ENCODE peak calls at places on chromosomes 11 and 22, in four cellular contexts. C, M, U and S are unnamed samples.

GRCh38 chr11:59755701-59756495 is 722 bp downstream of the STX3 start:
- DNase-seq in C (peak), M (no peak), U (peak), S (peak)

GRCh38 chr11:129374993-129375721 is 491 bp upstream of the BARX2 start:
- DNase-seq in C (no peak), M (no peak), U (peak), S (no peak)

GRCh38 chr11:26473216-26474194 is 98.6 kb downstream of the MUC15 start:
- DNase-seq in C (no peak), M (no peak), U (no peak), S (no peak)

GRCh38 chr22:39763276-39763675 is 130.3 kb downstream of the ENTHD1 start:
- DNase-seq in C (no peak), M (no peak), U (no peak), S (no peak)

GRCh38 chr11:60992842-60993409 is 21.4 kb downstream of the CD6 start:
- DNase-seq in C (no peak), M (no peak), U (no peak), S (no peak)

GRCh38 chr11:104694259-104695070 is 203.8 kb downstream of the CASP12 start:
- DNase-seq in C (no peak), M (no peak), U (no peak), S (no peak)

GRCh38 chr11:131598305-131598704 is 227.9 kb downstream of the NTM start:
- DNase-seq in C (no peak), M (no peak), U (no peak), S (no peak)

GRCh38 chr22:24333301-24333700 is 62.7 kb downstream of the SPECC1L start:
- DNase-seq in C (no peak), M (no peak), U (no peak), S (no peak)

GRCh38 chr11:77503006-77503405 is 29.1 kb upstream of the PAK1 start:
- DNase-seq in C (no peak), M (no peak), U (peak), S (no peak)

GRCh38 chr22:20000246-20001081 is 16.2 kb downstream of the ARVCF start:
- DNase-seq in C (no peak), M (no peak), U (peak), S (no peak)

GRCh38 chr11:102546427-102546826 is 15.9 kb upstream of the MMP7 start:
- DNase-seq in C (no peak), M (no peak), U (no peak), S (no peak)

GRCh38 chr11:14544611-14545010 is 24.4 kb upstream of the PSMA1 start:
- DNase-seq in C (no peak), M (peak), U (no peak), S (no peak)

GRCh38 chr22:37633082-37633692 is 6.3 kb upstream of the SH3BP1 start:
- DNase-seq in C (no peak), M (peak), U (no peak), S (no peak)

GRCh38 chr11:107876141-107876540 is 17.6 kb upstream of the SLC35F2 start:
- DNase-seq in C (no peak), M (no peak), U (no peak), S (no peak)

GRCh38 chr22:26990503-26991189 is 333.3 kb downstream of the MIAT start:
- DNase-seq in C (no peak), M (no peak), U (no peak), S (no peak)

GRCh38 chr11:16778286-16778685 is 39.8 kb downstream of the C11orf58 start:
- DNase-seq in C (no peak), M (no peak), U (no peak), S (no peak)

GRCh38 chr22:27748355-27749168 is 53.0 kb downstream of the MN1 start:
- DNase-seq in C (no peak), M (no peak), U (no peak), S (peak)

GRCh38 chr11:119419246-119419645 is 3.7 kb downstream of the THY1 start:
- DNase-seq in C (no peak), M (no peak), U (no peak), S (no peak)

DNA sequence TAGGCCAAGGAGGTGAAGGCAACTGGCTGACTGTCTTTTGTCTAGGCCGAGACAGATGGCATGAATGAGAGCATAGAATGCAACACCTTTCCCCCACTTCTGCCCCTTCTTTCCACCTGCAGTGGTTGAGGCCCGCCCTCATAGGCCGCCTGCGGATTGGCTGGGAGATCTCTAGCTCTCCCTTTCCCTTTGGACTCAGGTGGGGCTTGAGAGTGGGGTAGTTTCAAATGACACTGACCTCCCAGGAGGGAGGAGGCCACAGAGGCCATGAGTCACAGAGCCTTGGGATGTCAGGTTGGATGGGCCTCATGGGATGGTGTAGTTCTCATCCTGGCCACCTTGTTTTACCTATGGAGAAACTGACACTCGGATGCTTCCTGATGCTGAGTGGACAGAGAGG is 9.1 kb downstream of the MICAL2 start:
- DNase-seq in C (no peak), M (no peak), U (no peak), S (no peak)
- TF ChIP-seq POLR2AphosphoS5 in C (no peak), M (no peak), U (no peak), S (no peak)

GRCh38 chr11:122655527-122656072 is at the start of gene UBASH3B:
- DNase-seq in C (peak), M (no peak), U (peak), S (peak)
- TF ChIP-seq POLR2AphosphoS5 in C (peak), M (no peak), U (peak), S (no peak)

DNA sequence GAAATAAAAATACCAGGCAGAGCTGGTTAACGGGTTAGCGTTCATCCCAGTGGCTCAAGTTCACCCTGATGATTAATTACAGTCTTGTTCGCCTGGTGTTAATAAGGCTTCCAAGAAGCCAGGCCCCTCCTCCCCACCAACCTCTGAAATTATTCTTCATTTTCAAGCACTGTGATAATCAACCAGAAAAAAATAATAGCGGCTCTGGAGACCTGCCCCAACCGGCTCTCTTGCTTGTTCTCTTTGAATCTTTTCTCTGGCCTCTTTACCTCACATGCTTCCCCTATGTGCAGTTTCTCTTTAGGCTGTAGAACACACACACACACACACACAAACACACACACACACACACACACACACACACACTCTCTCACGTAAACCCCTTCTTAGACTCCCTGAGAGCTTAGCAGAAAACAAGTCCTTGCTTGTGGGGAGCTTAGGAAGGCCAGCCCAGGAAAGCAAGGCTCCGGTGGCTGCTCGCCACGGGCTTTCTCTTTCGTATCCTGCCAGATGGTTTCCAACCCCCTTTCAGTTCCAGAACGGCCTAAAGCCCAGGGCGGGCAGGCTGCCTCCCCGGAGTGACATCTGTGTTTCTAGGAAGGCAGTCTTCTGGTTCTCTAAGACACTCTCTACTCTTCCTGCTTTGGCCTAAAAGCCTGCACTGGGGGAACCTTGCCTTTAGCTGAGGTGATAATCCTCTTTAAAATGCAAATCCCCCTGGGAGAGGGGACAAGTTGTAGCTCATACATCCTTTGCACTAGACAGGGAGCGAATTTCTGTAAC is 106.4 kb upstream of the SESN3 start:
- DNase-seq in C (no peak), M (peak), U (no peak), S (peak)
- TF ChIP-seq POLR2AphosphoS5 in C (no peak), M (no peak), U (no peak), S (no peak)

DNA sequence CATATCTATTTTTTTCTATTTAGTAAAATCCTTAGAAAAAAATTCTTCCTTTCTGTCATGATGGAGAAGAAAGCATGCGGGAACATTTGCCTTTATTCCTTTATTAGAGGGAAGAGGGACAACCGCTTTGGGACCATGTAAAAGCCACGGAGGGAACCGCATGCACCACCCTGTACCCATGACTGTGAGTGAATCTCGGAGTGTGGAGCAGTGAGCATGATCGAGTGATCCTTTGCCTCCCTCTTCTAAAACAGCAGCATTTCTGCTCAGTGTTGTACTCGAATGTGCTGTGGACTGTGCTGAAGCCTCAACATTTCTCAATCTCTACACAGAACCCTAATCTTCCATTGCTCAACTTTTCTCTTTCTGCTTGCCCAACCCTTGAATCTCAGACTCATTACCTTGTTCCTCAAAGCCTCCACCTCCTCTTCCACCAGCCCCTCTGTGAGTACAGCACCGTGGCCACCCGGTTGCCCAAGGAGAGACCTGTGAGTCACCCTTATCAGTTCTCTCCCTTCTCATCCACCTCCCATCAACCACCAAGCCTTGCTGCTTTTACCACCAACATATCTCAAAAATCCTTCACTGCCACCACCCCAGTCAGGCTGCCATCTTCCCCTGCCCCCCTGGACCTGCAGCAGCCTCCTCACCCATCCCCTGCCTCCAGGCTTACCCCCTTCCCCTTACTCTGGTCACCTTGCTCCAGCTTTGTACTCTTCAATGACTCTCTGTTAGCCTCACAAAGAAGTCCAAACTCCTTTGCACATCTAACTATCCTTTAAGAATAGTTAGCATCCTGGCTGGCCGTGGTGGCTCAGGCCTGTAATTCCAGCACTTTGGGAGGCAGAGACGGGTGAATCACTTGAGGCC is 103.1 kb downstream of the NAT10 start:
- DNase-seq in C (no peak), M (no peak), U (no peak), S (no peak)
- TF ChIP-seq POLR2AphosphoS5 in C (no peak), M (no peak), U (no peak), S (no peak)

GRCh38 chr22:48250286-48250895 is 1487.9 kb downstream of the TBC1D22A start:
- DNase-seq in C (no peak), M (no peak), U (no peak), S (peak)

GRCh38 chr22:48251629-48252028 is 1489.2 kb downstream of the TBC1D22A start:
- DNase-seq in C (no peak), M (no peak), U (no peak), S (no peak)

GRCh38 chr22:48250937-48251530 is 1488.6 kb downstream of the TBC1D22A start:
- DNase-seq in C (no peak), M (no peak), U (no peak), S (no peak)

GRCh38 chr22:48248901-48249455 is 1486.5 kb downstream of the TBC1D22A start:
- DNase-seq in C (no peak), M (no peak), U (no peak), S (peak)

GRCh38 chr22:48249721-48250268 is 1487.3 kb downstream of the TBC1D22A start:
- DNase-seq in C (no peak), M (no peak), U (no peak), S (peak)
- TF ChIP-seq POLR2AphosphoS5 in C (no peak), M (no peak), U (no peak), S (no peak)

DNA sequence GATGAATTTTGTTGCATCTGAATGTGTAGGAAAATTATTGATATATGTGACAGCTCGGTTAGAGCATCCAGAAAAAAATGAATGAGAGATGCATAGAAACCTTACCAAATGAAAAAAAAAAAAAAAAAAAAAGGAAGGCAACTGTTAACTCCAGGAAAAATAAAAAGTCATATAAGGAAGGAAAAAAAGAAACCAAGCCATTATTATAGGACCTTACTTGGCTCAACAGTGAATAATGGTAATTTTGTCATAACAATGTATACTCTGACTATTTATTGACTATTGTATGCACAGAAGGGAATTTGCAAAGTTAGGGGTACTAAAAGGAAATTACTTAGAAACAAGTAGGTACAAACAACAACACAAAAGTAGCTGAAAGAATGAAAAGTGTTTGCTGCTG is 2.0 kb downstream of the DHCR7 start:
- DNase-seq in C (no peak), M (no peak), U (no peak), S (no peak)
- TF ChIP-seq POLR2AphosphoS5 in C (no peak), M (no peak), U (no peak), S (no peak)

DNA sequence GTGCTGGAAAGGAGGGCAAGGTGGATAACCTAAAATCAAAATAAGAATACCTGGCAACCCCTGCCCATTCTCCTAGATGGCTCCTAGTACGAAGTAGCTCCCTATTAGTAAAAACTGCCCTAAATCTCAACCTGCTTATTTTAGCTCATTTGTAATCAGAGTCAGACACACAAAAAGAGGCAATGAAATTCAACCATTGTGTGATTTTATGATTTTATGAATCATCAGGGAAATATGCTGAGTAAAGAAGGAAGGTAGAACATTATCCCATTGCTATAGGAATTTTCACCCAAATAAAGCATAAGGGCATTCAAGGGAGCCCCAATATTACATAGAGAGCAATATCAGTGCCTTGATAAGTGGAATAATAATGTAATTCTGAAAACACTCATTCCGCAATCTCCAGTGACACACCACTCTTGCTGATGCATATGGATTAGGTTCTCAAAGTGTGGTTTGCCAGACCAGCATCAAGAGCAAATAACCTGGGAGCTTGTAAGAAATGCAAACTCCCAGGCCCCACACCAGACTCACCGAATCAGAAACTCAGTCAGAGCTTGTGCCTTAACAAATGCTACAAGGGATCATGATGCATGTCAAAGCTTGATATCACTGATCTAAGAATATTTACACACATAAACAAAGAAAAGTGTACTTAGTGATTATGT is 789.6 kb downstream of the DLG2 start:
- DNase-seq in C (no peak), M (no peak), U (no peak), S (no peak)
- TF ChIP-seq POLR2AphosphoS5 in C (no peak), M (no peak), U (no peak), S (no peak)